ENCODE peak calls at places on chromosomes 11 and 22, in four cellular contexts. V is K562, S is H1, H is GM12878. M is an unnamed sample.

GRCh38 chr11:61266602-61267001 is 25.6 kb downstream of the PGA5 start:
- DNase-seq in V (peak), H (no peak), S (no peak), M (no peak)

GRCh38 chr22:36911887-36912661 is 1.4 kb upstream of the CSF2RB start:
- DNase-seq in V (no peak), S (no peak), H (no peak), M (no peak)

GRCh38 chr11:60992842-60993409 is 21.4 kb downstream of the CD6 start:
- DNase-seq in V (no peak), S (no peak), H (no peak), M (no peak)

GRCh38 chr11:120391854-120392253 is 55.6 kb downstream of the ARHGEF12 start:
- DNase-seq in S (no peak), H (no peak), V (no peak), M (peak)

GRCh38 chr22:19407649-19408606 is 23.6 kb downstream of the HIRA start:
- DNase-seq in V (peak), H (no peak), S (no peak), M (no peak)

GRCh38 chr22:45686842-45687241 is 15.2 kb downstream of the ATXN10 start:
- DNase-seq in V (no peak), H (no peak), S (no peak), M (no peak)

GRCh38 chr11:36361472-36361871 is 65.4 kb downstream of the PRR5L start:
- DNase-seq in S (no peak), V (no peak), H (no peak), M (no peak)

GRCh38 chr22:19358703-19359553 is 67.4 kb upstream of the CLTCL1 start:
- DNase-seq in V (no peak), S (no peak), H (no peak), M (no peak)

GRCh38 chr22:45329536-45329936 is 19.8 kb downstream of the FAM118A start:
- DNase-seq in V (no peak), H (no peak), S (no peak), M (no peak)

GRCh38 chr11:86070435-86071056 is 1.7 kb upstream of the PICALM start:
- DNase-seq in S (no peak), H (no peak), V (no peak), M (no peak)

GRCh38 chr11:26439854-26440253 is 107.9 kb downstream of the ANO3 start:
- DNase-seq in H (no peak), S (no peak), V (no peak), M (no peak)

GRCh38 chr11:22459053-22459452 is 120.9 kb downstream of the SLC17A6 start:
- DNase-seq in S (no peak), H (no peak), V (no peak), M (no peak)

GRCh38 chr11:8586805-8587204 is 7.2 kb downstream of the STK33 start:
- DNase-seq in V (no peak), H (no peak), S (no peak), M (no peak)

GRCh38 chr11:8586184-8586583 is 7.8 kb downstream of the STK33 start:
- DNase-seq in V (no peak), H (no peak), S (no peak), M (no peak)

GRCh38 chr11:8584096-8584495 is 9.9 kb downstream of the STK33 start:
- DNase-seq in S (no peak), V (no peak), H (no peak), M (no peak)

GRCh38 chr11:8581300-8581699 is 12.7 kb downstream of the STK33 start:
- DNase-seq in V (no peak), H (no peak), S (no peak), M (no peak)

DNA sequence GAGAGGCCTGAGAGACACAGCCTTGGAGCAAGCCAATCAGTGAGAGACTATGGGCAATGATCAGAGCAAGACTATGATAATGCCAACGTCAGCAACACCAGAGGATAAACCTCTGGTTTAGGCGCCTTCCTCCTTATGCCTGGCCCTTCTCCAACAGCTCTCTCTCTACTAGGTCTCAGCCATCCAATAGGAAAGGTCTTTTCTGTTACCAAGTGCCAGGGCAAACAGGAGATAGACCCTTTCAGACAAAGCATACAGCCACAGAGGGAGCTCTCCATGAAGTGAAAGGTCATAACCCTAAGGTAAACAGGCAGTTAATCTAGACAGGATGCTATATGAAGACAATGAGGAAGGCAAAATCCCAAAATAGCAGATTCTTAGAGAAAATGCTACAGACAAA is 9.5 kb downstream of the STK33 start:
- DNase-seq in H (no peak), V (no peak), S (no peak), M (peak)
- TF ChIP-seq HDAC2 in H (no peak), V (no peak), S (no peak), M (no peak)

DNA sequence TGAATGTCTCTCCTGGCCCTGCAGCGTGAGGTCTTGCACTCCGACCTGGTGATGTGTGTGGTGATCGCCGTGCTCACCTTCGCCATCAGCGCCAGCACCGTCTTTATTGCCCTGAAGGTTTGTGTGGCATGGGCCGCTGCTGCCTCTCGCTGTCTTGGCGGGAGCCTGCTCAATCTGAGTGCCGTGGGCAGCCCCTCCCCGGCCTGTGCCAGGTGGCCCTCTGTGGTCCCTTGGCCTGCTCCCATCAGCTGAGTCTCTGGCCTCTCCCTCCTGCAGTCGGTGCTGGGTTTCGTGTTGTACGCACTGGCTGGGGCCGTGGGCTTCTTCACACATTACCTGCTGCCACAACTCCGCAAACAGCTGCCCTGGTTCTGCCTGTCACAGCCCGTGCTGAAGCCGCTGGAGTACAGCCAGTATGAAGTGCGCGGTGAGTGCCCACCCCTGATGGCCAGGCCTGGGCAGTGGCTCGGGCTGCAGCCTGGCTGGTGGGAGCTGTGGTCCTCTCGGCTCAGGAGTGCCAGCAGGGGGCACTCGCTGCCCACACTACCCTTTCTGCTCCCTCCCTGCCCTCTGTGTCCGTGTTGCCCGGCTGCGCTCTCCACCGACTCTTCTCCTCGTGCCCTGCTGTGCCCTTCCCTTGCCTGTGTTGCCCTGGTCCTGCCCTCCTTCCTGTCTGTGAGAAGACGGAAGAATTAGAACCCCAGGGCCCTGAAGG is 10.2 kb downstream of the PCNX3 start:
- DNase-seq in V (peak), S (no peak), H (no peak), M (no peak)
- TF ChIP-seq TAF1 in V (no peak), S (no peak), H (no peak), M (no peak)

DNA sequence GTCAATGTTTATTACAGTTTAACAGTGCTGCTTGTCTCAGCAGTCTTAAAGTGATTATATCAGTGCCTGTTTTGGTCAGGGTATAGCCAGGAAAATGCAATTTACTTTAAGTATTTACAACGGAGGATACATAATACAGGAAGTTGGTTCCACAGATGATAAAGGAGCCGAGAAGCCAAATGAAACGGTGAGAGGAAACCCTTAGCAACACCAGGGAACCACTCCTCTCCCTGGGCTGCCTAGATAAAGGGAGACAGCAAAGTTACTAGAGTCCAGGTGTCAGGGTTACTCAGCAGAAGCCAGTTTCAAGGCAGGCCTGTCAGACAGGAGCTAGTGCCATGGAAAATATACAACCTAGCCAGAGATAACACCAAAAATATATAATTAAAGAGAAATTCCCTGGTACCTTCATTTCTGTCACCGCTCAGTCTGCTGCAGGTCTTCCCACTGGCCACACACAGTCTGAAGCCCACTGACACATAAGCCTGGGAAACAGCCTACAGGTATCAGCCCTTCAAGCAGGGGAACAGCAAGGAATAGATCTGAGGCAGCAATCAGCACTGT is 55.5 kb downstream of the FAM76B start:
- DNase-seq in H (no peak), V (peak), S (no peak), M (no peak)
- TF ChIP-seq HDAC2 in H (no peak), V (no peak), S (no peak), M (no peak)

GRCh38 chr11:34151916-34152845 is 46.8 kb downstream of the NAT10 start:
- DNase-seq in V (no peak), S (no peak), H (no peak), M (no peak)
- TF ChIP-seq TAF1 in V (no peak), S (no peak), H (no peak), M (no peak)

M was measured in HepG2.